ENCODE peak calls at places on chromosomes 13 and 19, in six cellular contexts. V, Q, I, L, C and K are unnamed samples.

GRCh38 chr19:53980553-53981407 is 10.7 kb upstream of the CACNG6 start:
- DNase-seq in Q (no peak), C (no peak), I (no peak), V (no peak), L (no peak), K (no peak)

GRCh38 chr13:20669162-20669561 is 34.3 kb upstream of the IL17D start:
- DNase-seq in C (no peak), V (no peak), I (no peak), Q (no peak), L (no peak), K (no peak)

GRCh38 chr19:3061214-3062161 is 807 bp downstream of the TLE5 start:
- DNase-seq in C (peak), L (peak), Q (peak), V (no peak), I (no peak), K (peak)

GRCh38 chr19:48501446-48501960 is 10.1 kb downstream of the LMTK3 start:
- DNase-seq in Q (peak), L (peak), C (peak), I (no peak), V (no peak), K (no peak)

GRCh38 chr19:4140237-4140711 is 13.2 kb upstream of the CREB3L3 start:
- DNase-seq in I (no peak), C (peak), L (no peak), V (peak), Q (peak), K (no peak)

GRCh38 chr13:23212621-23213020 is 31.8 kb downstream of the SGCG start:
- DNase-seq in L (no peak), Q (no peak), I (no peak), V (no peak), C (no peak), K (no peak)

GRCh38 chr19:10858204-10858828 is 10.1 kb downstream of the C19orf38 start:
- DNase-seq in I (no peak), C (no peak), Q (peak), L (peak), V (peak), K (no peak)

GRCh38 chr19:14985133-14985532 is 5.5 kb upstream of the SLC1A6 start:
- DNase-seq in L (no peak), V (no peak), I (no peak), C (no peak), Q (no peak), K (no peak)

GRCh38 chr13:60078226-60078625 is 85.5 kb downstream of the DIAPH3 start:
- DNase-seq in Q (no peak), C (no peak), V (no peak), I (no peak), L (no peak), K (no peak)

GRCh38 chr13:109783447-109783814 is 3.0 kb downstream of the IRS2 start:
- DNase-seq in L (no peak), I (no peak), V (peak), C (no peak), Q (no peak), K (no peak)

GRCh38 chr19:41409288-41409687 is 11.7 kb downstream of the BCKDHA start:
- DNase-seq in I (no peak), Q (no peak), L (no peak), C (no peak), V (no peak), K (no peak)

GRCh38 chr19:17075860-17076538 is 422 bp downstream of the MYO9B start:
- DNase-seq in L (peak), I (peak), Q (peak), C (peak), V (peak), K (peak)

GRCh38 chr13:30832845-30833332 is 73.2 kb upstream of the MEDAG start:
- DNase-seq in V (peak), L (no peak), Q (peak), I (no peak), C (peak), K (no peak)

GRCh38 chr19:13430790-13431582 is 75.3 kb downstream of the CACNA1A start:
- DNase-seq in I (peak), C (peak), Q (peak), L (peak), V (peak), K (peak)

GRCh38 chr13:111267784-111268183 is 52.7 kb upstream of the TEX29 start:
- DNase-seq in I (no peak), Q (no peak), L (no peak), V (no peak), C (no peak), K (no peak)

GRCh38 chr13:97283888-97284287 is 61.8 kb downstream of the MBNL2 start:
- DNase-seq in L (no peak), V (no peak), I (no peak), C (no peak), Q (no peak), K (no peak)

GRCh38 chr19:15398501-15399233 is 19.1 kb upstream of the AKAP8 start:
- DNase-seq in L (no peak), C (no peak), V (peak), Q (no peak), I (no peak), K (no peak)

GRCh38 chr19:53131732-53132131 is 978 bp downstream of the ZNF415 start:
- DNase-seq in Q (no peak), L (no peak), V (no peak), C (no peak), I (no peak), K (no peak)

GRCh38 chr13:20387441-20387971 is 138.2 kb downstream of the CRYL1 start:
- DNase-seq in C (no peak), Q (peak), L (no peak), I (no peak), V (no peak), K (no peak)

GRCh38 chr13:45374917-45375316 is 33.9 kb upstream of the TPT1 start:
- DNase-seq in V (no peak), C (no peak), I (no peak), Q (no peak), L (no peak), K (no peak)

GRCh38 chr13:93217701-93218100 is 8.9 kb upstream of the GPC6 start:
- DNase-seq in I (no peak), Q (no peak), C (peak), L (no peak), V (no peak), K (no peak)